ENCODE peak calls at places on chromosomes 13 and 19, in four cellular contexts. One of them, this sample, is unnamed.
A peak's percentile ranks its signal among the peaks of the same experiment; 100 is the strongest.

GRCh38 chr13:57716295-57716694 is 84.8 kb downstream of the PCDH17 start:
- DNase-seq in transverse colon: no peak
- DNase-seq in pancreas: no peak
- DNase-seq in upper lobe of right lung: no peak
- DNase-seq in this sample: no peak

GRCh38 chr13:112680741-112681360 is 9.0 kb upstream of the ATP11A start:
- DNase-seq in transverse colon: no peak
- DNase-seq in pancreas: no peak
- DNase-seq in upper lobe of right lung: peak; percentile 40
- DNase-seq in this sample: peak; percentile 55

GRCh38 chr19:6220385-6221191 is 59.2 kb downstream of the MLLT1 start:
- DNase-seq in transverse colon: peak; percentile 47
- DNase-seq in pancreas: no peak
- DNase-seq in upper lobe of right lung: no peak
- DNase-seq in this sample: no peak

GRCh38 chr19:2059422-2060201 is 8.6 kb upstream of the MKNK2 start:
- DNase-seq in transverse colon: peak; percentile 91
- DNase-seq in pancreas: peak; percentile 82
- DNase-seq in upper lobe of right lung: peak; percentile 95
- DNase-seq in this sample: peak; percentile 39

GRCh38 chr19:51599084-51599483 is 28.0 kb downstream of the ZNF175 start:
- DNase-seq in transverse colon: peak; percentile 37
- DNase-seq in pancreas: no peak
- DNase-seq in upper lobe of right lung: no peak
- DNase-seq in this sample: no peak

GRCh38 chr19:56085571-56086275 is 35.4 kb downstream of the ZNF787 start:
- DNase-seq in transverse colon: no peak
- DNase-seq in pancreas: no peak
- DNase-seq in upper lobe of right lung: peak; percentile 44
- DNase-seq in this sample: no peak

GRCh38 chr13:59477011-59477410 is 686.7 kb downstream of the DIAPH3 start:
- DNase-seq in transverse colon: no peak
- DNase-seq in pancreas: no peak
- DNase-seq in upper lobe of right lung: no peak
- DNase-seq in this sample: no peak

GRCh38 chr13:30737511-30738342 is 2.4 kb downstream of the ALOX5AP start:
- DNase-seq in transverse colon: no peak
- DNase-seq in pancreas: no peak
- DNase-seq in upper lobe of right lung: no peak
- DNase-seq in this sample: no peak

GRCh38 chr13:49421391-49421790 is 22.5 kb downstream of the CAB39L start:
- DNase-seq in transverse colon: peak; percentile 12
- DNase-seq in pancreas: no peak
- DNase-seq in upper lobe of right lung: no peak
- DNase-seq in this sample: no peak

GRCh38 chr13:113963376-113963775 is 10.5 kb downstream of the C13orf46 start:
- DNase-seq in transverse colon: no peak
- DNase-seq in pancreas: no peak
- DNase-seq in upper lobe of right lung: peak; percentile 38
- DNase-seq in this sample: no peak

GRCh38 chr19:5150902-5151741 is 182.2 kb downstream of the KDM4B start:
- DNase-seq in transverse colon: no peak
- DNase-seq in pancreas: no peak
- DNase-seq in upper lobe of right lung: peak; percentile 54
- DNase-seq in this sample: peak; percentile 57

GRCh38 chr13:44449999-44450821 is 76.6 kb downstream of the SERP2 start:
- DNase-seq in transverse colon: no peak
- DNase-seq in pancreas: no peak
- DNase-seq in upper lobe of right lung: no peak
- DNase-seq in this sample: no peak

GRCh38 chr19:405138-405965 is 3.6 kb downstream of the C2CD4C start:
- DNase-seq in transverse colon: peak; percentile 25
- DNase-seq in pancreas: no peak
- DNase-seq in upper lobe of right lung: peak; percentile 60
- DNase-seq in this sample: no peak

GRCh38 chr13:112806761-112807652 is 117.2 kb downstream of the ATP11A start:
- DNase-seq in transverse colon: no peak
- DNase-seq in pancreas: no peak
- DNase-seq in upper lobe of right lung: no peak
- DNase-seq in this sample: no peak

GRCh38 chr13:22103046-22103445 is 432.2 kb downstream of the FGF9 start:
- DNase-seq in transverse colon: no peak
- DNase-seq in pancreas: no peak
- DNase-seq in upper lobe of right lung: no peak
- DNase-seq in this sample: no peak

GRCh38 chr19:55156202-55157063 is 1.1 kb downstream of the TNNI3 start:
- DNase-seq in transverse colon: peak; percentile 74
- DNase-seq in pancreas: peak; percentile 80
- DNase-seq in upper lobe of right lung: peak; percentile 79
- DNase-seq in this sample: no peak

GRCh38 chr19:44845286-44845611 is 848 bp upstream of the NECTIN2 start:
- DNase-seq in transverse colon: no peak
- DNase-seq in pancreas: peak; percentile 59
- DNase-seq in upper lobe of right lung: peak; percentile 76
- DNase-seq in this sample: peak; percentile 75

GRCh38 chr19:4474504-4475136 is 2.5 kb downstream of the HDGFL2 start:
- DNase-seq in transverse colon: no peak
- DNase-seq in pancreas: no peak
- DNase-seq in upper lobe of right lung: no peak
- DNase-seq in this sample: no peak

GRCh38 chr13:100887729-100888151 is 213.1 kb upstream of the TMTC4 start:
- DNase-seq in transverse colon: no peak
- DNase-seq in pancreas: no peak
- DNase-seq in upper lobe of right lung: no peak
- DNase-seq in this sample: no peak

GRCh38 chr13:30376426-30377311 is 45.6 kb upstream of the UBE2L5 start:
- DNase-seq in transverse colon: peak; percentile 67
- DNase-seq in pancreas: no peak
- DNase-seq in upper lobe of right lung: no peak
- DNase-seq in this sample: no peak

GRCh38 chr19:5445667-5446066 is 9.6 kb upstream of the ZNRF4 start:
- DNase-seq in transverse colon: no peak
- DNase-seq in pancreas: no peak
- DNase-seq in upper lobe of right lung: no peak
- DNase-seq in this sample: no peak

GRCh38 chr19:8526345-8527062 is 12.5 kb upstream of the ZNF414 start:
- DNase-seq in transverse colon: peak; percentile 92
- DNase-seq in pancreas: peak; percentile 90
- DNase-seq in upper lobe of right lung: peak; percentile 94
- DNase-seq in this sample: peak; percentile 92

GRCh38 chr13:29935309-29935981 is 85.0 kb upstream of the UBL3 start:
- DNase-seq in transverse colon: peak; percentile 51
- DNase-seq in pancreas: no peak
- DNase-seq in upper lobe of right lung: no peak
- DNase-seq in this sample: no peak

GRCh38 chr13:42022796-42023493 is 25.5 kb upstream of the DGKH start:
- DNase-seq in transverse colon: no peak
- DNase-seq in pancreas: no peak
- DNase-seq in upper lobe of right lung: no peak
- DNase-seq in this sample: no peak

GRCh38 chr13:106369091-106369490 is 166.4 kb downstream of the EFNB2 start:
- DNase-seq in transverse colon: no peak
- DNase-seq in pancreas: no peak
- DNase-seq in upper lobe of right lung: no peak
- DNase-seq in this sample: no peak

GRCh38 chr19:10226021-10226375 is 5.1 kb downstream of the S1PR2 start:
- DNase-seq in transverse colon: no peak
- DNase-seq in pancreas: no peak
- DNase-seq in upper lobe of right lung: no peak
- DNase-seq in this sample: no peak

GRCh38 chr13:68984688-68985319 is 1122.8 kb upstream of the ATXN8OS start:
- DNase-seq in transverse colon: no peak
- DNase-seq in pancreas: no peak
- DNase-seq in upper lobe of right lung: no peak
- DNase-seq in this sample: no peak

GRCh38 chr19:44747739-44748425 is 626 bp upstream of the BCL3 start:
- DNase-seq in transverse colon: peak; percentile 84
- DNase-seq in pancreas: peak; percentile 76
- DNase-seq in upper lobe of right lung: peak; percentile 89
- DNase-seq in this sample: peak; percentile 78

GRCh38 chr13:110498765-110499164 is 62.8 kb downstream of the RAB20 start:
- DNase-seq in transverse colon: no peak
- DNase-seq in pancreas: no peak
- DNase-seq in upper lobe of right lung: no peak
- DNase-seq in this sample: no peak

GRCh38 chr13:76326343-76326742 is 559.9 kb downstream of the KCTD12 start:
- DNase-seq in transverse colon: no peak
- DNase-seq in pancreas: no peak
- DNase-seq in upper lobe of right lung: no peak
- DNase-seq in this sample: no peak

DNA sequence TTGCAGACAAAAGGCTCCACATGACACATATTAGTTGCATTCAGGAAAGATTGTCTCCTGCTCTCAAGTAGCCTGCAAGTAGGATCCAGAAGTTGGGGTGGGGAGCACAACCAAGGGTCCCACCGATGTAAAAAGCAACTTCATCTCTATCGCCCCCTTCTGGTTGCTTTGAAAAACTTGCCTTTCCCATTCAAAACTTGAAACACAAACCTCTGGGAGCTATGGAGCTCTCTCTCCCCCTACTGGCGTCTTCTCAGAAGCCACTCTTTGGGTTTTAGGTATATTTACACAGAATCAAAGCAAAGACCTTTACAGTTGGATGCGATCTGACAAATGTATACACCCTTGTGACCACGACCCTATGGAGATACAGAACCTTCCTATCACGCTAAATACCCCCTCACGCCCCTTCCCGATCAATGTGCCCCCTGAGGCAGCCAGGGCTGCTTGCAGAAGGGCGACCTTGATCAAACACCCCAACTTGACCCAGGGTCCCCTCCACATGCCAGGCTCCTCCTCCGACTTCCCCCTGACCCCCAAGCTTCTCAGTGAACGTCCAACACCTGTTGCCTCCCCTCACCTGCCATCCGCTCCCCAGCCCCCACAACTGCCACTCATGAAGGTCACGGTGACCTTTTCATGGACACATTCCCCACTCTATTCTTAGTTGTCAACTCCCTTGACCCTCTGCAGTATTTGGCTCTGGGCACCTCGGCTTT is 10.1 kb downstream of the NOSIP start:
- DNase-seq in transverse colon: peak; percentile 73
- DNase-seq in pancreas: peak; percentile 57
- DNase-seq in upper lobe of right lung: no peak
- DNase-seq in this sample: peak; percentile 73
- H3K27ac ChIP-seq in transverse colon: peak overlapping the region; percentile 79
- H3K27ac ChIP-seq in pancreas: no peak overlapping the region
- H3K27ac ChIP-seq in upper lobe of right lung: no peak overlapping the region
- H3K27ac ChIP-seq in this sample: no peak overlapping the region

GRCh38 chr19:43126720-43127119 is 44.2 kb upstream of the PSG2 start:
- DNase-seq in transverse colon: no peak
- DNase-seq in pancreas: no peak
- DNase-seq in upper lobe of right lung: no peak
- DNase-seq in this sample: no peak

GRCh38 chr19:43124360-43124759 is 41.9 kb upstream of the PSG2 start:
- DNase-seq in transverse colon: no peak
- DNase-seq in pancreas: no peak
- DNase-seq in upper lobe of right lung: no peak
- DNase-seq in this sample: no peak
- TF ChIP-seq CTCF in transverse colon: no peak
- TF ChIP-seq CTCF in pancreas: no peak
- TF ChIP-seq CTCF in upper lobe of right lung: no peak
- TF ChIP-seq CTCF in this sample: no peak

GRCh38 chr19:38665950-38666661 is 18.7 kb downstream of the ACTN4 start:
- DNase-seq in transverse colon: peak; percentile 57
- DNase-seq in pancreas: no peak
- DNase-seq in upper lobe of right lung: peak; percentile 77
- DNase-seq in this sample: peak; percentile 95

GRCh38 chr19:38665219-38665931 is 17.9 kb downstream of the ACTN4 start:
- DNase-seq in transverse colon: no peak
- DNase-seq in pancreas: no peak
- DNase-seq in upper lobe of right lung: no peak
- DNase-seq in this sample: no peak

GRCh38 chr19:38663156-38663651 is 15.8 kb downstream of the ACTN4 start:
- DNase-seq in transverse colon: no peak
- DNase-seq in pancreas: no peak
- DNase-seq in upper lobe of right lung: no peak
- DNase-seq in this sample: no peak

GRCh38 chr19:38663957-38664502 is 16.6 kb downstream of the ACTN4 start:
- DNase-seq in transverse colon: no peak
- DNase-seq in pancreas: no peak
- DNase-seq in upper lobe of right lung: no peak
- DNase-seq in this sample: no peak

GRCh38 chr19:38664503-38665211 is 17.2 kb downstream of the ACTN4 start:
- DNase-seq in transverse colon: no peak
- DNase-seq in pancreas: no peak
- DNase-seq in upper lobe of right lung: no peak
- DNase-seq in this sample: no peak
- H3K4me3 ChIP-seq in transverse colon: no peak overlapping the region
- H3K4me3 ChIP-seq in pancreas: no peak overlapping the region
- H3K4me3 ChIP-seq in upper lobe of right lung: no peak overlapping the region
- H3K4me3 ChIP-seq in this sample: peak overlapping the region; percentile 23

DNA sequence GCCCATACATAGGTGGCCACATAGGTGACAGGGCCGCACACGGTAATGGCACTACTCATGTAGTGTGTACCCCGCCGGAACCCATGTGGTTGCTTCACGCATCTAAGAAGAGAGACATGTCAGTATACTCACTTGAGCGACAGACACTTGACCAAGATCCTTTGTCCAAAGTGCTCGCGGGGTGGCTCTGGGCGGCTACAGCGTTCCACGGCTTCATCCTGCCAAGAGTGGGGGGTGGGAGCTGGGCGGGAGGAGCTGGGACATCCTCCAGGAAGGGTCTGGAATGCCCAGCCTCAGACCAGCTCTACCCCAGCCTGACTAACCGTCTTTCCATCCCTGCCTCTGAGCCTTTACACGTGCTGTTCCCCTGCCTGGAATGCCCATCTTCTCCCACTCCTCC is 8.5 kb downstream of the ANGPTL8 start:
- DNase-seq in transverse colon: no peak
- DNase-seq in pancreas: no peak
- DNase-seq in upper lobe of right lung: no peak
- DNase-seq in this sample: no peak
- H3K27ac ChIP-seq in transverse colon: no peak overlapping the region
- H3K27ac ChIP-seq in pancreas: no peak overlapping the region
- H3K27ac ChIP-seq in upper lobe of right lung: peak overlapping the region; percentile 73
- H3K27ac ChIP-seq in this sample: no peak overlapping the region

GRCh38 chr13:20711301-20712044 is 8.0 kb downstream of the IL17D start:
- DNase-seq in transverse colon: no peak
- DNase-seq in pancreas: no peak
- DNase-seq in upper lobe of right lung: no peak
- DNase-seq in this sample: no peak
- TF ChIP-seq CTCF in transverse colon: no peak
- TF ChIP-seq CTCF in pancreas: no peak
- TF ChIP-seq CTCF in upper lobe of right lung: no peak
- TF ChIP-seq CTCF in this sample: no peak

GRCh38 chr19:13849991-13850909 is 26.7 kb upstream of the NANOS3 start:
- DNase-seq in transverse colon: peak; percentile 86
- DNase-seq in pancreas: peak; percentile 74
- DNase-seq in upper lobe of right lung: peak; percentile 93
- DNase-seq in this sample: no peak
- H3K4me3 ChIP-seq in transverse colon: peak overlapping the region; percentile 32
- H3K4me3 ChIP-seq in pancreas: no peak overlapping the region
- H3K4me3 ChIP-seq in upper lobe of right lung: peak overlapping the region; percentile 42
- H3K4me3 ChIP-seq in this sample: peak overlapping the region; percentile 54

This sample was measured in ascending aorta.